ENCODE peak calls at places on chromosomes 5 and 9, in four cellular contexts. Q is tibial artery; T is CD4-positive, CD25-positive, alpha-beta regulatory T cell; C is esophagus squamous epithelium. J is an unnamed sample. For H3K36me3, the result is how much of the 10 kb centered on the place peaks cover.

GRCh38 chr5:88203977-88204735 is 64.5 kb downstream of the TMEM161B start:
- DNase-seq in Q (no peak), C (no peak), T (peak), J (no peak)

GRCh38 chr5:12636209-12636608 is 732.0 kb upstream of the CTNND2 start:
- DNase-seq in Q (no peak), T (no peak), C (no peak), J (no peak)

GRCh38 chr9:28487561-28487960 is 914.3 kb upstream of the C9orf72 start:
- DNase-seq in Q (no peak), T (no peak), C (no peak), J (no peak)

GRCh38 chr5:6468104-6468503 is 19.4 kb downstream of the UBE2QL1 start:
- DNase-seq in Q (no peak), C (no peak), T (no peak), J (no peak)

GRCh38 chr9:89410709-89411111 is 87.2 kb downstream of the SEMA4D start:
- DNase-seq in Q (no peak), T (peak), C (no peak), J (no peak)

GRCh38 chr5:21792736-21793135 is 1060.4 kb downstream of the CDH12 start:
- DNase-seq in T (no peak), C (no peak), Q (no peak), J (no peak)

GRCh38 chr5:38184627-38185026 is 73.7 kb upstream of the EGFLAM start:
- DNase-seq in C (no peak), T (no peak), Q (no peak), J (no peak)

GRCh38 chr5:140225396-140225795 is 50.4 kb downstream of the CYSTM1 start:
- DNase-seq in T (no peak), Q (no peak), C (no peak), J (no peak)

GRCh38 chr5:129820-130219 is 37.9 kb downstream of the PLEKHG4B start:
- DNase-seq in Q (no peak), T (no peak), C (no peak), J (no peak)

GRCh38 chr5:132456553-132457361 is 33.8 kb downstream of the IRF1 start:
- DNase-seq in Q (peak), C (no peak), T (peak), J (no peak)

GRCh38 chr5:73808916-73809315 is 182.9 kb downstream of the ARHGEF28 start:
- DNase-seq in Q (no peak), C (no peak), T (no peak), J (no peak)

GRCh38 chr9:27528886-27529315 is 713 bp downstream of the MOB3B start:
- DNase-seq in Q (peak), T (peak), C (peak), J (peak)

GRCh38 chr5:122429545-122430327 is 117.7 kb downstream of the SNCAIP start:
- DNase-seq in T (no peak), C (no peak), Q (no peak), J (no peak)

GRCh38 chr5:56861893-56862485 is 46.6 kb downstream of the MAP3K1 start:
- DNase-seq in C (no peak), T (no peak), Q (no peak), J (no peak)
- H3K36me3 ChIP-seq in C (under half), T (half or more), Q (under half), J (under half)

DNA sequence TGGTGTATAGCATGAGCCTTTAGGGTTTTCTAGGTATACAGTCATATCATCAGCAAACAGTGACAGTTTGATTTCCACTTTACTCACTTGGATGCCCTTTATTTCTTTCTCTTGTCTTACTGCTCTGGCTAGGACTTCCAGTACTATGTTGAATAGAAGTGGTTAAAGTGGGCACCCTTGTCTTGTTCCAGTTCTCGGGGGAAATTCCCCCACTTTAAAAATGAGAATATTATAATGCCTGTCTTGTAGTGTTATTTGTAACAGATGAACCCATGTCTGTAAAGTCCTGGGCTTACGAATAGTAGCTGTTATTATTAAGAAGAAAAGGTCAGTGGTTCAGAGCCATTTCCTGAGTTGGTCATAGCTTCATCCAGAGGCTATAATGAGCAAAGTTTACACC is 85.0 kb downstream of the CYFIP2 start:
- DNase-seq in C (no peak), Q (no peak), T (peak), J (no peak)
- H3K36me3 ChIP-seq in C (under half), Q (under half), T (half or more), J (under half)

DNA sequence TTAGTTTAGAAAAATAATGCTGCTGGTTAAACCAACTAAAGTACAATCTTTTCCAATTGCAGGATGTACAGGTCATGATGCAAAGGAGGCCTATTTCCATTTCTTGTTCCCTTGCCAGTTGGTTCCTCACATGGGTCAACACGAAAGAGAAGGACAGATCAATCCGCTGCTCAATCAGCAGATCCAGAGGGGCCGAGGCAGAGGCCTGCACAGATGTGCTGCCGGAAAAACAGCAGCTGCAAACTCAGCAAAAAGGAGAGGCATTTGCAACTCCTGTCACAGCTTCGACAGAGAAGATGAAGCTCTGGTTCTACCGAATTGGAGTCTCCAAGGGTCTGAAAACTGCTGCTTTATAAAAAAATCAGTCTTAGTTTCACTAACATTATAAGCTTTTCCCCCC is 69.8 kb downstream of the NIPSNAP3B start:
- DNase-seq in Q (no peak), T (no peak), C (no peak), J (no peak)
- H3K36me3 ChIP-seq in Q (half or more), T (under half), C (under half), J (half or more)

GRCh38 chr5:36665638-36666037 is 59.2 kb downstream of the SLC1A3 start:
- DNase-seq in Q (no peak), C (no peak), T (no peak), J (no peak)

GRCh38 chr5:36664762-36665161 is 58.4 kb downstream of the SLC1A3 start:
- DNase-seq in C (no peak), T (no peak), Q (no peak), J (no peak)

GRCh38 chr5:36667826-36668225 is 61.4 kb downstream of the SLC1A3 start:
- DNase-seq in T (no peak), C (no peak), Q (no peak), J (no peak)

GRCh38 chr5:36666986-36667385 is 60.6 kb downstream of the SLC1A3 start:
- DNase-seq in T (no peak), Q (no peak), C (no peak), J (no peak)

DNA sequence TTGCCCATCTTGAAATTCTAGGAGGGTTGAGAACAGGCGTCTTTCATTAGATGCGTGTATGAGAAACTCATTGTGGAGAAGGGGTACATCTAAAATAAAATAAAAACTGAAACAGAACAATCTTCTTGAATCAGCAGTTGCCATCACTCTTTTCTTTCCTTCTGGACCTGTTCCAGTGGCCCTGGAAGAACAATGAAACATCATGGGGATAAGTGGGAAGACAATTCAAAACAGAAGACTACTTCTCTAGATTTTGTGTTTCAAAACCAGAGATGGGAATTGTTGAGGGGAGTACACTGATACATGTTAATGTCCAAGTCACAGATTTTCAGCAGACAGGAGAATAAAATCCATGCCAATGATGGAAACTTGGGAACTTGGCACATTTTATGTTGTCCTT is 59.9 kb downstream of the SLC1A3 start:
- DNase-seq in C (no peak), Q (no peak), T (no peak), J (no peak)
- H3K36me3 ChIP-seq in C (under half), Q (under half), T (under half), J (under half)

GRCh38 chr9:134914501-134914834 is 3.2 kb downstream of the FCN1 start:
- DNase-seq in C (no peak), T (no peak), Q (no peak), J (no peak)
- H3K36me3 ChIP-seq in C (under half), T (under half), Q (under half), J (under half)

DNA sequence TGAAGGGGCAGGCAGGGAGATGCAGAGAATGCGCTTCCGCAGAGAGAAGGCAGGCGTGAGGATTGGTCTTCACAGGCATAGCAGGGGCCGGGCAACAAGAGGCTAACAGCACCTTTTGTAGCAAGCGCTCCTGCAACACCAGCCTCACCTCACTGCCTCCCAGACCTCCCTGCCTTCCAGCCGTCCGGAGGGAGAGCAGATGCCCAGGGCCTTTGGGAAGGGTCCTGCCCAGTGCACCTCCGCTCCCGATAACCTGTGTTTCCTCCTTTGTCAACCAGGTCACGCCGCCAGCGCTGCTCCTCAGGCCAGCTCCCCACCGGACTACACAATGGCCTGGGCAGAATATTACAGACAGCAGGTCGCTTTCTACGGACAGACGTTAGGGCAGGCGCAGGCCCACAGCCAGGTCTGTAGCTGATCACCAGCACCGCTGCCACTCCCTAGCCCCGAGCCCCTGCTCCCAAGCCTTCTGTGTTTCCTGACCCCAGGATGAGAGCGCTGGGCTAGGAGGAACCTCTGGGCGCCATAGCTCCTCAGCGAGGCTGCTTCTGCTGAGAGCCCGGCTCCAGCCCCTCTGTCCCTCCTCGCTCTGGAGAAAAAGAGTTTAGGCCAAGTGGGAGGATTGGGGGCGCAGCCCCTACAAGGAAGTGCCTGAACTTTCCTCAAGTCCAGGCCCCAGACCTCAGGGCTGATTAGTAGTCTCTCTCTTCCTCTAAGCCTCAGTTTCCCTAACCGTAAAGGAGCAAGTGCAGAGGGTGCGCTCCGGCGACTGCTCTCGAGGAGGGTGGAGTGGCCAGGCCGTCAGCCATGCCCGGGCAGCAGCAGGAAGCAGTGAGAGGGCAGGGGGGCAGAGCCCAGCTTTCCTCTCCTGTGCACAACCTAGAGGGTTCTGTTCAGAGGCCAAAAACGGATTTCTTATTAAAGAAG is 28.4 kb upstream of the PRDM12 start:
- DNase-seq in Q (no peak), C (no peak), T (no peak), J (no peak)
- H3K36me3 ChIP-seq in Q (half or more), C (under half), T (half or more), J (under half)

GRCh38 chr9:33263936-33264472 is 504 bp downstream of the BAG1 start:
- DNase-seq in Q (peak), C (peak), T (peak), J (peak)
- H3K36me3 ChIP-seq in Q (half or more), C (under half), T (under half), J (under half)

GRCh38 chr9:69715825-69716224 is 43.7 kb upstream of the APBA1 start:
- DNase-seq in C (no peak), T (no peak), Q (no peak), J (no peak)

GRCh38 chr9:69719368-69719767 is 40.4 kb downstream of the PTAR1 start:
- DNase-seq in C (no peak), T (no peak), Q (no peak), J (no peak)

GRCh38 chr9:69718218-69718617 is 41.6 kb downstream of the PTAR1 start:
- DNase-seq in T (no peak), C (no peak), Q (no peak), J (no peak)

DNA sequence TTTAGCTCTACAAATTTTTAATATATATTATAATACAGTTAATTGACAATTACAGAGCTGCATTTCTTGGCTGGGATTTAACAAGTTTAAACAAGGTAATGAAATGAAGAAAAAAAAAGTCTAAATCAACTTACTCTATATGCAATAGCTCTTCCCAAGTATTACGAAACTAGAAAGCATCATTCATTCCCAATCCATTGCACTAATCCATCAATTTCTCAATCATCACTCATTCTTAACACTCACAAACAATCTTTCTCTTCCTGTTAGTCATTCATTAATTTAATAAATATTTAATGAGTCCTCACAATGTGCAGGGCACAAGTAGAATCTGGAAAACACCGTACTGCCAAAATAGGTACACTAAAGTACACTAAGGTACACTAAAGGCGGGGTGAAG is 42.9 kb upstream of the APBA1 start:
- DNase-seq in Q (no peak), T (no peak), C (no peak), J (no peak)
- H3K36me3 ChIP-seq in Q (under half), T (under half), C (under half), J (half or more)